ENCODE peak calls at places on chromosome 7, in four cellular contexts. One of them, this sample, is unnamed.

GRCh38 chr7:107933386-107934013 is 42.5 kb downstream of the DLD start:
- DNase-seq in ascending aorta: no peak
- DNase-seq in naive thymus-derived CD4-positive, alpha-beta T cell: no peak
- DNase-seq in colonic mucosa: no peak
- DNase-seq in this sample: no peak

GRCh38 chr7:18638594-18639452 is 143.3 kb downstream of the HDAC9 start:
- DNase-seq in ascending aorta: no peak
- DNase-seq in naive thymus-derived CD4-positive, alpha-beta T cell: no peak
- DNase-seq in colonic mucosa: no peak
- DNase-seq in this sample: no peak

GRCh38 chr7:3260425-3260762 is 40.7 kb upstream of the SDK1 start:
- DNase-seq in ascending aorta: no peak
- DNase-seq in naive thymus-derived CD4-positive, alpha-beta T cell: no peak
- DNase-seq in colonic mucosa: no peak
- DNase-seq in this sample: no peak

GRCh38 chr7:107948645-107949442 is 54.1 kb downstream of the LAMB1 start:
- DNase-seq in ascending aorta: peak; percentile 83
- DNase-seq in naive thymus-derived CD4-positive, alpha-beta T cell: no peak
- DNase-seq in colonic mucosa: no peak
- DNase-seq in this sample: no peak

GRCh38 chr7:73838642-73839041 is 3.7 kb downstream of the METTL27 start:
- DNase-seq in ascending aorta: no peak
- DNase-seq in naive thymus-derived CD4-positive, alpha-beta T cell: no peak
- DNase-seq in colonic mucosa: no peak
- DNase-seq in this sample: no peak

GRCh38 chr7:3106353-3106752 is 62.7 kb upstream of the CARD11 start:
- DNase-seq in ascending aorta: peak; percentile 60
- DNase-seq in naive thymus-derived CD4-positive, alpha-beta T cell: no peak
- DNase-seq in colonic mucosa: no peak
- DNase-seq in this sample: no peak

GRCh38 chr7:107108951-107109350 is 59.9 kb upstream of the HBP1 start:
- DNase-seq in ascending aorta: no peak
- DNase-seq in naive thymus-derived CD4-positive, alpha-beta T cell: no peak
- DNase-seq in colonic mucosa: no peak
- DNase-seq in this sample: no peak

GRCh38 chr7:120402801-120403200 is 129.8 kb downstream of the KCND2 start:
- DNase-seq in ascending aorta: no peak
- DNase-seq in naive thymus-derived CD4-positive, alpha-beta T cell: no peak
- DNase-seq in colonic mucosa: no peak
- DNase-seq in this sample: no peak

GRCh38 chr7:151115121-151115835 is 29.0 kb downstream of the AGAP3 start:
- DNase-seq in ascending aorta: no peak
- DNase-seq in naive thymus-derived CD4-positive, alpha-beta T cell: peak; percentile 17
- DNase-seq in colonic mucosa: no peak
- DNase-seq in this sample: no peak

GRCh38 chr7:1695800-1696454 is 25.9 kb downstream of the ELFN1 start:
- DNase-seq in ascending aorta: peak; percentile 51
- DNase-seq in naive thymus-derived CD4-positive, alpha-beta T cell: no peak
- DNase-seq in colonic mucosa: no peak
- DNase-seq in this sample: no peak

GRCh38 chr7:131011437-131011752 is 277.4 kb upstream of the KLF14 start:
- DNase-seq in ascending aorta: no peak
- DNase-seq in naive thymus-derived CD4-positive, alpha-beta T cell: no peak
- DNase-seq in colonic mucosa: no peak
- DNase-seq in this sample: no peak

GRCh38 chr7:127885843-127886242 is 145.4 kb downstream of the LRRC4 start:
- DNase-seq in ascending aorta: peak; percentile 66
- DNase-seq in naive thymus-derived CD4-positive, alpha-beta T cell: no peak
- DNase-seq in colonic mucosa: no peak
- DNase-seq in this sample: no peak

GRCh38 chr7:6409991-6410693 is 37.6 kb downstream of the DAGLB start:
- DNase-seq in ascending aorta: no peak
- DNase-seq in naive thymus-derived CD4-positive, alpha-beta T cell: no peak
- DNase-seq in colonic mucosa: no peak
- DNase-seq in this sample: no peak

GRCh38 chr7:133783276-133783675 is 343.9 kb upstream of the LRGUK start:
- DNase-seq in ascending aorta: no peak
- DNase-seq in naive thymus-derived CD4-positive, alpha-beta T cell: no peak
- DNase-seq in colonic mucosa: no peak
- DNase-seq in this sample: no peak

GRCh38 chr7:27953361-27953760 is 213.4 kb downstream of the TAX1BP1 start:
- DNase-seq in ascending aorta: no peak
- DNase-seq in naive thymus-derived CD4-positive, alpha-beta T cell: no peak
- DNase-seq in colonic mucosa: no peak
- DNase-seq in this sample: no peak

GRCh38 chr7:57343901-57344622 is 105.9 kb upstream of the ZNF716 start:
- DNase-seq in ascending aorta: no peak
- DNase-seq in naive thymus-derived CD4-positive, alpha-beta T cell: no peak
- DNase-seq in colonic mucosa: no peak
- DNase-seq in this sample: no peak
- H3K9me3 ChIP-seq in ascending aorta: no peaks in the 10 kb centered on the region
- H3K9me3 ChIP-seq in naive thymus-derived CD4-positive, alpha-beta T cell: no peaks in the 10 kb centered on the region
- H3K9me3 ChIP-seq in colonic mucosa: no peaks in the 10 kb centered on the region
- H3K9me3 ChIP-seq in this sample: no peaks in the 10 kb centered on the region

GRCh38 chr7:157661611-157661975 is 324.8 kb downstream of the DNAJB6 start:
- DNase-seq in ascending aorta: no peak
- DNase-seq in naive thymus-derived CD4-positive, alpha-beta T cell: no peak
- DNase-seq in colonic mucosa: no peak
- DNase-seq in this sample: no peak

GRCh38 chr7:157658851-157659412 is 322.1 kb downstream of the DNAJB6 start:
- DNase-seq in ascending aorta: no peak
- DNase-seq in naive thymus-derived CD4-positive, alpha-beta T cell: no peak
- DNase-seq in colonic mucosa: no peak
- DNase-seq in this sample: no peak

GRCh38 chr7:157660971-157661610 is 324.3 kb downstream of the DNAJB6 start:
- DNase-seq in ascending aorta: no peak
- DNase-seq in naive thymus-derived CD4-positive, alpha-beta T cell: no peak
- DNase-seq in colonic mucosa: no peak
- DNase-seq in this sample: no peak

GRCh38 chr7:157656195-157656769 is 319.5 kb downstream of the DNAJB6 start:
- DNase-seq in ascending aorta: peak; percentile 54
- DNase-seq in naive thymus-derived CD4-positive, alpha-beta T cell: no peak
- DNase-seq in colonic mucosa: no peak
- DNase-seq in this sample: no peak

DNA sequence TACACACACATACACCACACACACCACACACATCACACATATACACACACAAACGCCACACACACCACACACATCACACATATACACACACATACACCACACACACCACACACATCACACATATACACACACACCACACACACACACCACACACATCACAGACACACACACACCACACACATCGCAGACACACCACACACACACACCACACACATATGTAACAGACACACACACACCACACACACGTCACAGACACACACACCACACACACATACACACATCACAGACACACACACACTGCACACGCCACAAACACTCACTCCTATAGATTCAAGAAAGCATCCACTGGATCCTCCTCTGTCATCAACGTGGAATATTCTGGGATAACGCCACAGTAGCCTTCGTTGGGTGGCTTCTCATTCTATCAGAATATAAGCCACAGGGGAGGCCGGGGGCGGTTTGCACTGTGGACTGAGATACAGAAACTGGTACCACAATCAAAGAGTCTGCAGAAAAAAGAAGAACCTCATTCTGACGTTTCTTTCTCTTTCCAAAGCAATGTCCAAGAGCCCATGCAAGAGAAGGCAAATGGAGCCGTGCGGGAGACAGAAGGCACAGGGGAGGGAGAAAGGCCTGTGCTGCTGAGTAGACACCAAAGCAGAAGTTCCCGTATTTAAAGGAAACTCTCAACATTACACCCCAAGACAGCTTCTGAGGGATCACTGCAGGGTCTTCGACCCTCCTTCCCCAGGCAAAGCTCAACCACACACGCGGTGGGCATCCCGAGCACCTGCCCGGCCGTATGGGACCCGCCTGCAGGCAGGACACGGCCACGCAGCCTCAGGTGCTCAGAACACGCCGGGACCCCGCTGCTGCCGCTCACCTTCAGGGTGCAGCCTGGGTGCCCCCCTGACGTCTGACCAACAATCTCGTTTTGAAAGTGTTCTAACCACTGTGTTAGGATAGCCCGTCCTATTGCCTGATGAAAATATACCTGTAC is 321.2 kb downstream of the DNAJB6 start:
- DNase-seq in ascending aorta: no peak
- DNase-seq in naive thymus-derived CD4-positive, alpha-beta T cell: no peak
- DNase-seq in colonic mucosa: no peak
- DNase-seq in this sample: no peak
- H3K9me3 ChIP-seq in ascending aorta: no peaks in the 10 kb centered on the region
- H3K9me3 ChIP-seq in naive thymus-derived CD4-positive, alpha-beta T cell: no peaks in the 10 kb centered on the region
- H3K9me3 ChIP-seq in colonic mucosa: no peaks in the 10 kb centered on the region
- H3K9me3 ChIP-seq in this sample: no peaks in the 10 kb centered on the region

GRCh38 chr7:158381956-158382355 is 205.7 kb downstream of the PTPRN2 start:
- DNase-seq in ascending aorta: no peak
- DNase-seq in naive thymus-derived CD4-positive, alpha-beta T cell: no peak
- DNase-seq in colonic mucosa: no peak
- DNase-seq in this sample: no peak

GRCh38 chr7:158378978-158379377 is 208.6 kb downstream of the PTPRN2 start:
- DNase-seq in ascending aorta: no peak
- DNase-seq in naive thymus-derived CD4-positive, alpha-beta T cell: no peak
- DNase-seq in colonic mucosa: no peak
- DNase-seq in this sample: no peak

GRCh38 chr7:158383665-158384064 is 204.0 kb downstream of the PTPRN2 start:
- DNase-seq in ascending aorta: no peak
- DNase-seq in naive thymus-derived CD4-positive, alpha-beta T cell: no peak
- DNase-seq in colonic mucosa: no peak
- DNase-seq in this sample: no peak

GRCh38 chr7:158384746-158385145 is 202.9 kb downstream of the PTPRN2 start:
- DNase-seq in ascending aorta: no peak
- DNase-seq in naive thymus-derived CD4-positive, alpha-beta T cell: no peak
- DNase-seq in colonic mucosa: no peak
- DNase-seq in this sample: no peak

GRCh38 chr7:158382363-158382988 is 205.1 kb downstream of the PTPRN2 start:
- DNase-seq in ascending aorta: no peak
- DNase-seq in naive thymus-derived CD4-positive, alpha-beta T cell: no peak
- DNase-seq in colonic mucosa: no peak
- DNase-seq in this sample: no peak
- H3K9me3 ChIP-seq in ascending aorta: no peaks in the 10 kb centered on the region
- H3K9me3 ChIP-seq in naive thymus-derived CD4-positive, alpha-beta T cell: no peaks in the 10 kb centered on the region
- H3K9me3 ChIP-seq in colonic mucosa: no peaks in the 10 kb centered on the region
- H3K9me3 ChIP-seq in this sample: no peaks in the 10 kb centered on the region

GRCh38 chr7:145902123-145902522 is 214.5 kb upstream of the CNTNAP2 start:
- DNase-seq in ascending aorta: no peak
- DNase-seq in naive thymus-derived CD4-positive, alpha-beta T cell: no peak
- DNase-seq in colonic mucosa: no peak
- DNase-seq in this sample: no peak

GRCh38 chr7:145903658-145904057 is 212.9 kb upstream of the CNTNAP2 start:
- DNase-seq in ascending aorta: no peak
- DNase-seq in naive thymus-derived CD4-positive, alpha-beta T cell: no peak
- DNase-seq in colonic mucosa: no peak
- DNase-seq in this sample: no peak

GRCh38 chr7:145893925-145894535 is 222.6 kb upstream of the CNTNAP2 start:
- DNase-seq in ascending aorta: no peak
- DNase-seq in naive thymus-derived CD4-positive, alpha-beta T cell: no peak
- DNase-seq in colonic mucosa: no peak
- DNase-seq in this sample: no peak

DNA sequence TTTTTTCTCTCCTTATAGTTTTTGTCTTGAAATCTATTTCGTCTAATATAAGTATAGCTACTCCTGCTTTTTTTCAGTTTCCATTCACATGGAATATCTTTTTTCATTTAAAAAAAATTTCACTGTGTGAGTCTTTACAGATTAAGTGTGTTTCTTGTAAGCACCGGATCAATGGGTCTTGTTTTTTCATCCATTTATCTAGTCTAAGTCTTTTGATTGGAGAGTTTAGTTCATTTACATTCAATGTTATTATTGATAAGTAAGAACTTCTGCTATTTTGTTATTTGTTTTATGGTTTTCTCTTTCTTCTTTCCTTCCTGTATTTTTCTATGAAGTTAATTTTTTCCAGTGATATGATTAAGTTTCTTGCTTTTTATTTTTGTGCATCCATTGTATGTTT is 216.7 kb upstream of the CNTNAP2 start:
- DNase-seq in ascending aorta: no peak
- DNase-seq in naive thymus-derived CD4-positive, alpha-beta T cell: no peak
- DNase-seq in colonic mucosa: no peak
- DNase-seq in this sample: no peak
- H3K9me3 ChIP-seq in ascending aorta: no peaks in the 10 kb centered on the region
- H3K9me3 ChIP-seq in naive thymus-derived CD4-positive, alpha-beta T cell: no peaks in the 10 kb centered on the region
- H3K9me3 ChIP-seq in colonic mucosa: no peaks in the 10 kb centered on the region
- H3K9me3 ChIP-seq in this sample: no peaks in the 10 kb centered on the region

GRCh38 chr7:52843436-52843835 is 192.0 kb upstream of the POM121L12 start:
- DNase-seq in ascending aorta: no peak
- DNase-seq in naive thymus-derived CD4-positive, alpha-beta T cell: no peak
- DNase-seq in colonic mucosa: no peak
- DNase-seq in this sample: no peak
- H3K9me3 ChIP-seq in ascending aorta: no peaks in the 10 kb centered on the region
- H3K9me3 ChIP-seq in naive thymus-derived CD4-positive, alpha-beta T cell: peaks cover 4% of the 10 kb centered on the region
- H3K9me3 ChIP-seq in colonic mucosa: no peaks in the 10 kb centered on the region
- H3K9me3 ChIP-seq in this sample: no peaks in the 10 kb centered on the region

This sample was measured in T-helper 17 cell.